ENCODE peak calls at places on chromosomes 1 and 21, in eight cellular contexts. Y is left ventricle myocardium inferior, H is neural progenitor cell, U is mucosa of descending colon, B is Calu3, O is cardiac muscle cell, F is IMR-90, I is ovary. K is an unnamed sample.

GRCh38 chr1:165407398-165407797 is 37.5 kb downstream of the RXRG start:
- DNase-seq in B (no peak), O (no peak), H (no peak), F (no peak), Y (no peak), I (no peak), U (no peak), K (no peak)

GRCh38 chr21:30563630-30564029 is 2.5 kb upstream of the KRTAP19-7 start:
- DNase-seq in O (no peak), B (no peak), F (no peak), H (no peak), Y (no peak), U (no peak), I (no peak), K (no peak)

GRCh38 chr1:62384276-62385005 is 52.4 kb upstream of the USP1 start:
- DNase-seq in U (no peak), Y (no peak), F (peak), O (peak), B (no peak), I (no peak), H (no peak), K (no peak)

GRCh38 chr1:231596337-231596791 is 30.2 kb upstream of the DISC1 start:
- DNase-seq in B (no peak), I (no peak), F (no peak), O (no peak), U (no peak), Y (no peak), H (peak), K (no peak)

GRCh38 chr1:88888755-88889154 is 2.6 kb downstream of the GTF2B start:
- DNase-seq in F (no peak), U (no peak), I (no peak), Y (no peak), B (no peak), O (no peak), H (no peak), K (no peak)

GRCh38 chr1:228765543-228765942 is 30.3 kb downstream of the RHOU start:
- DNase-seq in I (no peak), B (no peak), Y (no peak), F (no peak), U (peak), H (no peak), O (no peak), K (no peak)

GRCh38 chr1:177185209-177185608 is 14.5 kb downstream of the BRINP2 start:
- DNase-seq in B (peak), Y (no peak), I (no peak), H (peak), F (peak), U (no peak), O (no peak), K (no peak)

GRCh38 chr1:150976879-150977694 is 2.5 kb upstream of the CERS2 start:
- DNase-seq in B (peak), F (no peak), O (peak), Y (peak), I (peak), H (peak), U (peak), K (no peak)

GRCh38 chr1:17301767-17302166 is 6.2 kb upstream of the PADI4 start:
- DNase-seq in O (no peak), F (no peak), U (no peak), B (no peak), I (no peak), Y (no peak), H (no peak), K (no peak)

GRCh38 chr1:67939942-67940341 is 106.7 kb upstream of the GNG12 start:
- DNase-seq in Y (no peak), U (no peak), H (peak), I (no peak), B (no peak), F (no peak), O (no peak), K (no peak)

GRCh38 chr1:182442333-182442732 is 7.6 kb upstream of the RGSL1 start:
- DNase-seq in H (no peak), I (no peak), B (no peak), F (no peak), U (no peak), Y (no peak), O (no peak), K (no peak)

GRCh38 chr1:228093050-228093906 is 9.8 kb downstream of the C1orf35 start:
- DNase-seq in H (no peak), I (no peak), F (no peak), Y (no peak), O (no peak), B (no peak), U (no peak), K (no peak)

GRCh38 chr1:168607872-168608428 is 31.5 kb downstream of the XCL1 start:
- DNase-seq in B (no peak), F (no peak), H (no peak), U (no peak), I (no peak), O (no peak), Y (no peak), K (no peak)

GRCh38 chr1:62989497-62989896 is 205.6 kb downstream of the ATG4C start:
- DNase-seq in F (no peak), H (no peak), U (no peak), I (no peak), Y (no peak), B (peak), O (no peak), K (no peak)

GRCh38 chr1:26999440-26999987 is 6.0 kb downstream of the TRNP1 start:
- DNase-seq in O (peak), U (no peak), B (no peak), H (peak), Y (peak), I (peak), F (peak), K (peak)
- TF ChIP-seq CTCF in O (no peak), U (no peak), B (no peak), H (no peak), Y (no peak), I (no peak), F (no peak), K (no peak)

DNA sequence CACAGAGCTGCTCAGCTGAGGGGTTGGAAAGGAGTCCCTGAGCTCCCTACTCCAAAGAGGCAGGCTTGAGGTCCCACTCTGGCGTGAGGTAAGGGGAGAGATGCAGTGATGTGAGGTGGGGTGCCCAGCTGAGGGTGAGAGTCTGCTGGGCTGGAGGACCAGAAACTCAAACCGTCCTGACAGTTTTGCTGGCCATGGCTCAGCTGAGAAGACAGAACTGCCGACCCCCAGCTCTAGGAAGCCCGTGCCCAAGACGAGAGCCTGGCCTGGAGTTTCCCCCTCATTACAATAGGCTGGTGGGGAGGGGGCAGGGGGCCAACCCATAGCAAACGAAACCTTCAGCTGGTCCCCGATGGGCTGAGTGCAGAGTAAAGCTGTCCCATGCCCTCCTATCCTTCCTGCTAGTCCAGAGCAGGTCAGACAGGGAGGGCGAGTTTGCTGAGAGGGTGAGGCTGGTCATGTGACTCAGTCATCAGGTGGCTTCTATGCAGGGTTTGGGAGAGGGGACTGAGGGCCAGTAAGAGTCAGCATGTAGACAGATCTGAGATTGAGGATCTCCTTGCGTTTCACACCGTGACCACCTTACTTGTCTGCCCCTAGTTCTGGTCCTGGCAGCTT is 129.3 kb downstream of the PRDM2 start:
- DNase-seq in I (no peak), B (peak), Y (no peak), F (no peak), O (no peak), H (no peak), U (peak), K (no peak)
- TF ChIP-seq CTCF in I (no peak), B (no peak), Y (no peak), F (no peak), O (no peak), H (no peak), U (no peak), K (no peak)

DNA sequence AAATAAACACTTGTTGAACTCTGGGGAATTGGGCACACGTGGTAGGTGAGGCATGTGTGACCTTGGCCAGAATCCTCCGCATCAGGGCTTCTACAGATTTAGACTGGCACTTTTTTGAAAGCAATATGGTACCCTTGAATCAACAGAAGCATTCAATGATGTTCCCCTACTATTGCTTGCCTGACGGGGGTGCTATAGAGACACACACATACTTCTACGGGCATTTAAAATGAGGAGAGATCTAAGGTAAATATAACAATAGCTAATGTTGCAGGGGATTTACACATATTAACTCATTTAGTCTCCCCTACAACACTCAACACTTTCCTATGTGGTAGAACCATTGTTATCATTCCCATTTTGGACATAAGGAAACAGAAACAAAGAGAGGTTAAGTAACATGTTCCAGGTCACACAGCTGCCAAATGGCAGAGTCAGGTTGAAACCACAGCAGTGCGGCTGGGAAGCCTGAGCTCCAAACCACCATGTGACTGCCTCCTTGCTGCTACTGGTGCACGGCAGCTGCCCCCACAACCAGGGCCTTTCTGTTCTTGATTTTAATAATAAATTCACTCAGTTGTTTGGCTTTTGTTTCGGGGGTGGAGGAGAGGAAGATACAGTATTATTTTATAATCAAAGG is 147.4 kb downstream of the ZNF281 start:
- DNase-seq in B (no peak), Y (no peak), F (no peak), U (no peak), H (no peak), O (no peak), I (no peak), K (no peak)
- TF ChIP-seq CTCF in B (no peak), Y (no peak), F (no peak), U (no peak), H (no peak), O (no peak), I (no peak), K (no peak)

GRCh38 chr1:113452921-113453770 is 62.8 kb downstream of the MAGI3 start:
- DNase-seq in Y (no peak), H (peak), F (peak), O (peak), U (no peak), B (no peak), I (no peak), K (no peak)

GRCh38 chr1:113455374-113455773 is 65.1 kb downstream of the MAGI3 start:
- DNase-seq in O (no peak), Y (no peak), B (no peak), F (no peak), H (no peak), I (no peak), U (no peak), K (no peak)

GRCh38 chr1:113451710-113452109 is 61.4 kb downstream of the MAGI3 start:
- DNase-seq in Y (no peak), U (no peak), F (no peak), I (no peak), B (no peak), O (no peak), H (no peak), K (no peak)

GRCh38 chr1:113456967-113457366 is 66.7 kb downstream of the MAGI3 start:
- DNase-seq in B (peak), U (no peak), H (no peak), I (no peak), Y (no peak), O (no peak), F (peak), K (no peak)

DNA sequence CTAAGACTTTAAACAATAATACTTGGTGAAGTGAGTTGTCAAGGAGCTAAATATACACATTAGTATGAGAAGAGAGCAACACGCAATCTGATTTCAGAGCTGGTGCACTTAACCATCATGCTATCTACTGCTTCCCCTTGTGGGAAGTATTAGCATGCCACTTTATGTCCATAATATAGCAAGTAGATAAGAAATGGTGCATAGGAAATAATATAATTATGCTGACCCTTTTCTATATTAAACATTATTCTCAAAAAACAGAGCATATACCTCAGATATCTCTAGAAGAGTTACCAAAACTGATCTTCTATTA is 63.4 kb downstream of the MAGI3 start:
- DNase-seq in H (no peak), F (peak), O (no peak), Y (no peak), I (no peak), U (no peak), B (no peak), K (no peak)
- TF ChIP-seq CTCF in H (no peak), F (peak), O (no peak), Y (no peak), I (no peak), U (no peak), B (no peak), K (no peak)

GRCh38 chr21:38875694-38876492 is 70.2 kb downstream of the ETS2 start:
- DNase-seq in H (no peak), Y (no peak), U (no peak), I (no peak), B (no peak), F (peak), O (no peak), K (no peak)

GRCh38 chr21:38869196-38869595 is 63.5 kb downstream of the ETS2 start:
- DNase-seq in I (no peak), F (no peak), U (no peak), B (no peak), Y (no peak), O (no peak), H (no peak), K (no peak)

GRCh38 chr21:38869946-38870345 is 64.2 kb downstream of the ETS2 start:
- DNase-seq in Y (no peak), F (peak), B (no peak), I (no peak), U (no peak), O (no peak), H (no peak), K (no peak)
- TF ChIP-seq CTCF in Y (no peak), F (peak), B (no peak), I (no peak), U (no peak), O (no peak), H (no peak), K (no peak)

GRCh38 chr1:23848673-23849616 is 19.1 kb downstream of the FUCA1 start:
- DNase-seq in U (no peak), F (no peak), B (no peak), Y (no peak), O (no peak), H (no peak), I (no peak), K (no peak)

DNA sequence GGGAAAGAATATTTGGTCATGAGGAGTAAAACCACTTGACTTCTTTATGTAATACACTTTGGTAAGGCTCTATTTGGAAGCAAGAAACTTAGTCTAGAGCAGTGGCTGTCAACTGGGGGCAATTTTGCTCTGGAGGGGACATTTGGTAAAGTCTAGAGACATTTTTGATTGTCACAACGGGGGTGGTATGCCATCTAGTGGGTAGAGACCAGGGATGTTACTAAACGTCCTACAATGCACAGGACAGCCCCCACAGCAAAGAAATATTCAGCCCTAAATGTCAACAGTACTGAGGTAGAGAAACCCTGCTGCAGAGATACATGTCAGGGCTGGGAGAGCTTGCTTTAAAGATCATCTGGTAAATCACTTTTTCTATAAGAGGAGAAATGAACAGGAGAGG is 13.5 kb downstream of the FUCA1 start:
- DNase-seq in O (no peak), Y (no peak), U (no peak), B (peak), I (no peak), F (no peak), H (peak), K (no peak)
- TF ChIP-seq CTCF in O (peak), Y (peak), U (no peak), B (no peak), I (no peak), F (peak), H (no peak), K (no peak)